ENCODE peak calls at places on chromosomes 4 and X, in seven cellular contexts. M is CD8-positive, alpha-beta memory T cell; E is CD4-positive, CD25-positive, alpha-beta regulatory T cell; W is right cardiac atrium; K is CD4-positive, alpha-beta T cell; Y is testis; I is substantia nigra. U is an unnamed sample.

GRCh38 chr4:47510506-47511143 is 25.6 kb downstream of the ATP10D start:
- DNase-seq in M (no peak), E (no peak), W (no peak), K (no peak), Y (no peak), I (no peak), U (no peak)

GRCh38 chr4:52966781-52967180 is 104.7 kb downstream of the RASL11B start:
- DNase-seq in M (no peak), E (no peak), W (no peak), K (no peak), Y (no peak), I (no peak), U (no peak)

GRCh38 chrX:139290310-139290709 is 240.2 kb upstream of the F9 start:
- DNase-seq in M (no peak), E (no peak), W (no peak), K (no peak), Y (no peak), I (no peak), U (no peak)

GRCh38 chrX:153902388-153902787 is 2.1 kb upstream of the AVPR2 start:
- DNase-seq in M (no peak), E (no peak), W (no peak), K (no peak), Y (no peak), I (no peak), U (no peak)

GRCh38 chrX:4844376-4844775 is 1130.9 kb upstream of the PRKX start:
- DNase-seq in M (no peak), E (no peak), W (no peak), K (no peak), Y (no peak), I (no peak), U (no peak)

GRCh38 chrX:45801554-45801953 is 600.9 kb upstream of the DIPK2B start:
- DNase-seq in M (no peak), E (no peak), W (no peak), K (no peak), Y (no peak), I (no peak), U (no peak)

GRCh38 chr4:8664976-8665375 is 72.4 kb downstream of the CPZ start:
- DNase-seq in M (no peak), E (no peak), W (no peak), K (no peak), Y (no peak), I (no peak), U (no peak)

GRCh38 chrX:30190426-30190825 is 24.9 kb upstream of the MAGEB2 start:
- DNase-seq in M (no peak), E (no peak), W (no peak), K (no peak), Y (no peak), I (no peak), U (no peak)

GRCh38 chr4:100189820-100190642 is at the start of gene DDIT4L:
- DNase-seq in M (no peak), E (no peak), W (peak; percentile 52), K (no peak), Y (peak; percentile 37), I (no peak), U (no peak)

GRCh38 chr4:7418131-7418943 is 16.4 kb downstream of the PSAPL1 start:
- DNase-seq in M (no peak), E (no peak), W (no peak), K (no peak), Y (no peak), I (no peak), U (peak; percentile 3)

GRCh38 chr4:92129408-92129994 is 174.3 kb upstream of the GRID2 start:
- DNase-seq in M (no peak), E (no peak), W (no peak), K (no peak), Y (no peak), I (no peak), U (no peak)

GRCh38 chr4:38902695-38903094 is 35.1 kb downstream of the FAM114A1 start:
- DNase-seq in M (no peak), E (no peak), W (no peak), K (no peak), Y (no peak), I (no peak), U (no peak)

GRCh38 chr4:166252487-166253402 is 379.7 kb downstream of the TLL1 start:
- DNase-seq in M (no peak), E (no peak), W (no peak), K (no peak), Y (peak; percentile 44), I (no peak), U (peak; percentile 40)

GRCh38 chrX:22037225-22037624 is 5.1 kb downstream of the PHEX start:
- DNase-seq in M (no peak), E (no peak), W (no peak), K (no peak), Y (no peak), I (no peak), U (no peak)

GRCh38 chrX:122220644-122221373 is 963.3 kb upstream of the GRIA3 start:
- DNase-seq in M (no peak), E (no peak), W (no peak), K (no peak), Y (no peak), I (no peak), U (no peak)

GRCh38 chr4:8290701-8290970 is 21.1 kb downstream of the HTRA3 start:
- DNase-seq in M (no peak), E (no peak), W (peak; percentile 10), K (no peak), Y (no peak), I (no peak), U (no peak)

GRCh38 chr4:106851686-106852085 is 184.4 kb downstream of the DKK2 start:
- DNase-seq in M (no peak), E (no peak), W (no peak), K (no peak), Y (no peak), I (no peak), U (no peak)

GRCh38 chr4:107908377-107908776 is 23.0 kb upstream of the CYP2U1 start:
- DNase-seq in M (no peak), E (no peak), W (no peak), K (no peak), Y (no peak), I (no peak), U (no peak)

GRCh38 chr4:46927201-46927600 is 18.2 kb upstream of the COX7B2 start:
- DNase-seq in M (no peak), E (no peak), W (no peak), K (no peak), Y (no peak), I (no peak), U (no peak)

GRCh38 chrX:107449490-107450175 is at the start of gene FRMPD3:
- DNase-seq in M (peak; percentile 2), E (no peak), W (no peak), K (no peak), Y (no peak), I (no peak), U (peak; percentile 11)

GRCh38 chrX:23332888-23333821 is 1.5 kb upstream of the PTCHD1 start:
- DNase-seq in M (no peak), E (no peak), W (no peak), K (no peak), Y (no peak), I (no peak), U (peak; percentile 12)

DNA sequence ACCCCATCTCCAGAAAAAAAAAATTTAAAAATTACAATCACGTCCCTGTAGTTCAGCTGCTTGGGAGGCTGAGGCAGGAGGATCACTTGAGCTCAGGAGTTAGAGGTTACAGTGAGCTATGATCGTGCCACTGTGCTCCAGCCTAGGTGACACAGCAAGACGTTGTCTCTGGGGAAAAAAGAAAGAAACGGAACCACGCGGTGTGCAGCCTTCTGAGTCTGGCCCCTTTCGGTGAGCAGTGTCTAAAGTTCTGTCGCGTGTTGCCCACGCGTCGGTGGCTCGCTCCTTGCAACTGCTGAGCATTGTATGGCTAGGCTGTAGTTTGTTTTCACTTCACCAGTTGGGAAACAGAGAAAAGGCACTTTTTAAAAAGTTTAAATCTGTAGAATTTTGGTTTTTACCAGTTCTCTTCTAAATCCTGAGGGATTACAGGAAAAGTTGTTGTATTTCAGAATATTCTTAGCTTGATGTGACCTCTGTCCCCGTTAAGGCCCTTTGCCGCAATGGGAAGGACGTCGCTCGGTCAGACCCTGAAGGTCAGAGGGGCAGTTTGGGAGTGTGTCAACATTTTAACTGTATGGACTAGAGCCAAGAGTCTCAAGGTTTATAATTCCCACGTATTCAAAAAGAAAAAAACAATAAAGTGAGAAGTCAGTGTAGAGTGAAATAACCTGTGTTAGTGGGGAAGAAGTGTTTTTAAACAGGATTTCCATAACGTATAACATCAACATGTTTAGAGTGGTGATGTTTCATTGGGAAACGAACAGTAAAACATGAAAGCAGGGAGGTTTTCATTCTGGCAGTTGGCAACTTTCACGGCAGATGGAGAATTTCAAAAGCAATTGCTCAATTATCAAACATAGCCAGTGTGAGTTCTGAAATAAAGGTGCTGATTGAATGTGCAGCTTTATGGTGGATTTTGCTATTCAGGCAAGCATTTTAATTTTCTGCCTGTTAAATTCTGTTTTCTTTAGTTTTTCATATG is 45.8 kb upstream of the MSANTD1 start:
- DNase-seq in M (no peak), E (peak; percentile 9), W (no peak), K (no peak), Y (no peak), I (no peak), U (no peak)
- H3K27ac ChIP-seq in M (peak overlapping the region; percentile 39), E (peak overlapping the region; percentile 81), W (no peak overlapping the region), K (no peak overlapping the region), Y (no peak overlapping the region), I (no peak overlapping the region), U (no peak overlapping the region)

DNA sequence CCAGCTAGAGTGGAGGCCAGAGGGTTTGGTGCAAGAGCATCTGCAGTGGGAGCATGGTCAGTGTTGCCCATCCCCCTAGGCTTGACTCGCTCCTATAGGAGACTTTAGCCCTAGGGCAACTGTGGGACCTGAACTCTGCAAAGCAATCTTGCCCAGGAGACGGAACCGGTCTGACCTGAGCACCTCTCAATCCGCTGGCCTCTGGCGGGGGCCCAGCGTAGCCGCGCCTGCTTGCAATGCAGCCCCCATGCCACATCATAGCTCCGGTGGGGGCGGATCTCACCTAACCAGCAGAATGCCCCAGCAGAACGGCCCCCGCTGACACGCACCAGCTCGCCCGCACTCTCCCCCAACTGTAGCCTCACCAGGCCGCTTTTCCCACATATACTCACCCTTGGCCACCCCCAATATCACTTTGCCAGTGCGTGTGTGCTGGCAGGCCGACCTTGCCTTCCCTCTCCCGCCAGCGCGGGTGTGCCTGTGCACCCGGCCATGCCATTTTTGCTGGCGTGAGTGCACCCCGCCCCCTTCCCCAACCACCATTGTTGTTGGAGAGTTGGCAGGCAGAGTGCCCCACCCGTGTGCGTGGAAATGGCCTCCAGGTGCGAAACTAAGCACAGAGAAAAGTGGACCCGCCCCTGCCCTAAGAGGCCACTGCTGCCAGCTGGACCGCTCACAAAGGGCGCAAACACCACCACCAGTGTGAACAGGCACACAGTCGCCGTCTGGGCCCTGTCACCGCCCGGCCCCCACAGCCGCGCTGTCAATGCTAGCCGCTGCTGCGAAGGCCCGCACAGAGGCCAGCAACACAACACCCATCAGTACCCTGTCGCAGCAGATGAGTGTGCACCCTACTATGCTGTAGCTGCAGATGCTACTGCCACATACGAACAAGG is 5.9 kb downstream of the BEX4 start:
- DNase-seq in M (no peak), E (no peak), W (no peak), K (no peak), Y (no peak), I (no peak), U (no peak)
- H3K27ac ChIP-seq in M (no peak overlapping the region), E (no peak overlapping the region), W (no peak overlapping the region), K (no peak overlapping the region), Y (no peak overlapping the region), I (no peak overlapping the region), U (no peak overlapping the region)

GRCh38 chrX:150570512-150570911 is 2.1 kb downstream of the MTM1 start:
- DNase-seq in M (no peak), E (no peak), W (no peak), K (no peak), Y (no peak), I (no peak), U (no peak)
- H3K27ac ChIP-seq in M (peak overlapping the region; percentile 27), E (peak overlapping the region; percentile 79), W (no peak overlapping the region), K (peak overlapping the region; percentile 13), Y (peak overlapping the region; percentile 86), I (no peak overlapping the region), U (no peak overlapping the region)

GRCh38 chr4:79050521-79050880 is 111.3 kb upstream of the PAQR3 start:
- DNase-seq in M (no peak), E (no peak), W (no peak), K (no peak), Y (no peak), I (no peak), U (peak; percentile 80)
- H3K27ac ChIP-seq in M (no peak overlapping the region), E (no peak overlapping the region), W (no peak overlapping the region), K (no peak overlapping the region), Y (no peak overlapping the region), I (no peak overlapping the region), U (peak overlapping the region; percentile 81)

U was measured in WERI-Rb-1.